ENCODE peak calls at places on chromosomes 16 and 17, in seven cellular contexts. One of them, this sample, is unnamed.

GRCh38 chr17:29159286-29159860 is 20.8 kb downstream of the MYO18A start:
- DNase-seq in CD8-positive, alpha-beta memory T cell: no peak
- DNase-seq in CD4-positive, alpha-beta T cell: no peak
- DNase-seq in kidney glomerular epithelial cell: no peak
- DNase-seq in GM18507: no peak
- DNase-seq in RKO: no peak
- DNase-seq in T follicular helper cell: no peak
- DNase-seq in this sample: no peak

GRCh38 chr16:15054357-15055140 is 1.3 kb downstream of the NTAN1 start:
- DNase-seq in CD8-positive, alpha-beta memory T cell: no peak
- DNase-seq in CD4-positive, alpha-beta T cell: no peak
- DNase-seq in kidney glomerular epithelial cell: no peak
- DNase-seq in GM18507: no peak
- DNase-seq in RKO: peak; percentile 8
- DNase-seq in T follicular helper cell: no peak
- DNase-seq in this sample: no peak

GRCh38 chr16:8647721-8648318 is 26.3 kb downstream of the METTL22 start:
- DNase-seq in CD8-positive, alpha-beta memory T cell: no peak
- DNase-seq in CD4-positive, alpha-beta T cell: no peak
- DNase-seq in kidney glomerular epithelial cell: no peak
- DNase-seq in GM18507: no peak
- DNase-seq in RKO: no peak
- DNase-seq in T follicular helper cell: no peak
- DNase-seq in this sample: no peak

GRCh38 chr17:65121916-65122821 is 15.0 kb upstream of the RGS9 start:
- DNase-seq in CD8-positive, alpha-beta memory T cell: no peak
- DNase-seq in CD4-positive, alpha-beta T cell: no peak
- DNase-seq in kidney glomerular epithelial cell: no peak
- DNase-seq in GM18507: no peak
- DNase-seq in RKO: no peak
- DNase-seq in T follicular helper cell: no peak
- DNase-seq in this sample: no peak

GRCh38 chr17:55458977-55459376 is 37.3 kb upstream of the MMD start:
- DNase-seq in CD8-positive, alpha-beta memory T cell: no peak
- DNase-seq in CD4-positive, alpha-beta T cell: no peak
- DNase-seq in kidney glomerular epithelial cell: peak; percentile 39
- DNase-seq in GM18507: no peak
- DNase-seq in RKO: peak; percentile 56
- DNase-seq in T follicular helper cell: no peak
- DNase-seq in this sample: no peak

GRCh38 chr16:82630688-82631087 is 3.9 kb downstream of the CDH13 start:
- DNase-seq in CD8-positive, alpha-beta memory T cell: no peak
- DNase-seq in CD4-positive, alpha-beta T cell: no peak
- DNase-seq in kidney glomerular epithelial cell: no peak
- DNase-seq in GM18507: no peak
- DNase-seq in RKO: peak; percentile 2
- DNase-seq in T follicular helper cell: no peak
- DNase-seq in this sample: no peak

GRCh38 chr16:57284206-57284951 is at the start of gene PLLP:
- DNase-seq in CD8-positive, alpha-beta memory T cell: peak; percentile 13
- DNase-seq in CD4-positive, alpha-beta T cell: peak; percentile 17
- DNase-seq in kidney glomerular epithelial cell: peak; percentile 34
- DNase-seq in GM18507: no peak
- DNase-seq in RKO: no peak
- DNase-seq in T follicular helper cell: no peak
- DNase-seq in this sample: no peak

GRCh38 chr17:8126306-8127066 is 2.6 kb upstream of the HES7 start:
- DNase-seq in CD8-positive, alpha-beta memory T cell: peak; percentile 46
- DNase-seq in CD4-positive, alpha-beta T cell: no peak
- DNase-seq in kidney glomerular epithelial cell: peak; percentile 42
- DNase-seq in GM18507: no peak
- DNase-seq in RKO: peak; percentile 82
- DNase-seq in T follicular helper cell: no peak
- DNase-seq in this sample: peak; percentile 47

GRCh38 chr16:14525596-14525995 is 104.5 kb downstream of the PARN start:
- DNase-seq in CD8-positive, alpha-beta memory T cell: no peak
- DNase-seq in CD4-positive, alpha-beta T cell: no peak
- DNase-seq in kidney glomerular epithelial cell: no peak
- DNase-seq in GM18507: no peak
- DNase-seq in RKO: no peak
- DNase-seq in T follicular helper cell: no peak
- DNase-seq in this sample: no peak

GRCh38 chr17:5209396-5209795 is 17.7 kb upstream of the ZNF594 start:
- DNase-seq in CD8-positive, alpha-beta memory T cell: no peak
- DNase-seq in CD4-positive, alpha-beta T cell: no peak
- DNase-seq in kidney glomerular epithelial cell: no peak
- DNase-seq in GM18507: no peak
- DNase-seq in RKO: no peak
- DNase-seq in T follicular helper cell: no peak
- DNase-seq in this sample: no peak

GRCh38 chr17:1491406-1492248 is 859 bp downstream of the MYO1C start:
- DNase-seq in CD8-positive, alpha-beta memory T cell: peak; percentile 31
- DNase-seq in CD4-positive, alpha-beta T cell: no peak
- DNase-seq in kidney glomerular epithelial cell: peak; percentile 19
- DNase-seq in GM18507: peak; percentile 75
- DNase-seq in RKO: peak; percentile 51
- DNase-seq in T follicular helper cell: no peak
- DNase-seq in this sample: no peak

GRCh38 chr17:28955408-28955807 is 4.1 kb upstream of the PHF12 start:
- DNase-seq in CD8-positive, alpha-beta memory T cell: no peak
- DNase-seq in CD4-positive, alpha-beta T cell: no peak
- DNase-seq in kidney glomerular epithelial cell: no peak
- DNase-seq in GM18507: no peak
- DNase-seq in RKO: no peak
- DNase-seq in T follicular helper cell: no peak
- DNase-seq in this sample: no peak

GRCh38 chr17:9912146-9913099 is 7.4 kb upstream of the RCVRN start:
- DNase-seq in CD8-positive, alpha-beta memory T cell: no peak
- DNase-seq in CD4-positive, alpha-beta T cell: no peak
- DNase-seq in kidney glomerular epithelial cell: no peak
- DNase-seq in GM18507: no peak
- DNase-seq in RKO: no peak
- DNase-seq in T follicular helper cell: no peak
- DNase-seq in this sample: no peak

GRCh38 chr16:50196736-50197135 is 43.6 kb downstream of the TENT4B start:
- DNase-seq in CD8-positive, alpha-beta memory T cell: no peak
- DNase-seq in CD4-positive, alpha-beta T cell: peak; percentile 15
- DNase-seq in kidney glomerular epithelial cell: no peak
- DNase-seq in GM18507: no peak
- DNase-seq in RKO: no peak
- DNase-seq in T follicular helper cell: no peak
- DNase-seq in this sample: no peak

GRCh38 chr17:81065500-81065899 is 30.5 kb downstream of the BAIAP2 start:
- DNase-seq in CD8-positive, alpha-beta memory T cell: no peak
- DNase-seq in CD4-positive, alpha-beta T cell: no peak
- DNase-seq in kidney glomerular epithelial cell: no peak
- DNase-seq in GM18507: no peak
- DNase-seq in RKO: no peak
- DNase-seq in T follicular helper cell: no peak
- DNase-seq in this sample: no peak

GRCh38 chr16:28186752-28187151 is 25.0 kb downstream of the XPO6 start:
- DNase-seq in CD8-positive, alpha-beta memory T cell: no peak
- DNase-seq in CD4-positive, alpha-beta T cell: no peak
- DNase-seq in kidney glomerular epithelial cell: no peak
- DNase-seq in GM18507: no peak
- DNase-seq in RKO: no peak
- DNase-seq in T follicular helper cell: no peak
- DNase-seq in this sample: no peak

GRCh38 chr17:72984145-72984924 is 108.2 kb downstream of the SLC39A11 start:
- DNase-seq in CD8-positive, alpha-beta memory T cell: no peak
- DNase-seq in CD4-positive, alpha-beta T cell: no peak
- DNase-seq in kidney glomerular epithelial cell: peak; percentile 24
- DNase-seq in GM18507: no peak
- DNase-seq in RKO: no peak
- DNase-seq in T follicular helper cell: no peak
- DNase-seq in this sample: no peak

GRCh38 chr16:71707199-71707598 is 17.3 kb downstream of the PHLPP2 start:
- DNase-seq in CD8-positive, alpha-beta memory T cell: no peak
- DNase-seq in CD4-positive, alpha-beta T cell: no peak
- DNase-seq in kidney glomerular epithelial cell: no peak
- DNase-seq in GM18507: no peak
- DNase-seq in RKO: no peak
- DNase-seq in T follicular helper cell: no peak
- DNase-seq in this sample: no peak